ENCODE peak calls at places on chromosomes 16 and 17, in five cellular contexts. A is A549, R is endothelial cell of umbilical vein, W is K562, E is GM12878. L is an unnamed sample.

GRCh38 chr16:89576173-89577054 is 856 bp downstream of the CPNE7 start:
- DNase-seq in A (no peak), R (no peak), W (peak), E (no peak), L (no peak)

GRCh38 chr17:28963212-28963611 is 11.9 kb upstream of the PHF12 start:
- DNase-seq in A (no peak), R (no peak), W (no peak), E (no peak), L (no peak)

GRCh38 chr16:88523381-88524159 is 46.6 kb upstream of the ZC3H18 start:
- DNase-seq in A (no peak), R (no peak), W (peak), E (no peak), L (no peak)

GRCh38 chr16:14302031-14302398 is 230.9 kb downstream of the MRTFB start:
- DNase-seq in A (peak), R (peak), W (peak), E (no peak), L (peak)

GRCh38 chr16:27841911-27842310 is 221.6 kb downstream of the GSG1L start:
- DNase-seq in A (no peak), R (no peak), W (no peak), E (no peak), L (no peak)

GRCh38 chr17:66403846-66404597 is 101.6 kb downstream of the PRKCA start:
- DNase-seq in A (no peak), R (no peak), W (no peak), E (no peak), L (no peak)

GRCh38 chr17:48427598-48427997 is 2.4 kb downstream of the SKAP1 start:
- DNase-seq in A (no peak), R (no peak), W (peak), E (no peak), L (peak)

GRCh38 chr16:25747160-25747758 is 55.5 kb downstream of the HS3ST4 start:
- DNase-seq in A (no peak), R (no peak), W (peak), E (no peak), L (peak)

GRCh38 chr16:31335431-31335830 is 19.5 kb upstream of the ITGAX start:
- DNase-seq in A (no peak), R (no peak), W (no peak), E (no peak), L (no peak)
- H3K4me3 ChIP-seq in A (no peak), R (no peak), W (no peak), E (no peak), L (no peak)

DNA sequence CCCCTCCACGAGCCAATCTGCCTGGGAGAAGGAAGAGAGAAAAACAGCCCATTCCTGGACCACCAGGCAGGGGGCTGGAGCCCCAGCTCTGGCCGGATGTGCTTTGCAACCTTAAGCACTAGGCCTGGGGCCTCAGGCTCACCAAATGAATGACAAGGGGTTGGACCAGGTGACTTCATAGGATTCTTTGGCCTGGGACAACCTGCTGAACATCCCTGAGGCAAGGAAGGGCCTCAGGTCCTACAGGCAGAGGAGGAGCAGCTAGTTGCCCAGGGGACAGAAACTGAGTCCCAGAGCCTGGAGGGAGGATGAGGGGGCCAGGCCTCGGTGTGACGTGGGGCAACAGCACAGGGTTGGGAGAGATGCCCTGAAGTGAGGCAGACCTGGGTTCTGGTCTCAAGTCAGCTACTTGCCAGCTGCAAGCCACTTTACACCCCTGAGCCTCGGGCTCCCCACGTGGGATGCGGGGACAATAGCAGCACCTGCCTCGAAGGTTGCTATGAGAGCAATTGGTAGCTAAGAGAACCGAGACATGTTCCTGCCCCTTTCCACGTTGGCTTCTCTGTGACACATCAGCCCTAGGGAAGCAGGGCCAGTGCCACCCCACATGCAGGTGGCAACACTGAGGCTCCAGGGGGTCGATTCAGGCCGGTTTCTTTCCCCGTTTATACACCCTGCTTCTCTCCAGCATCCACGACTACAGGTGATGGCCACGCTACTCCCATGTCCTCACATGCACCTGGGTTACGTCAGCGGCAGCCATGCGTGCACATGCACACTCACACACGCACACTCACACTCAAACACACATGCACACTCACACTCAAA is 42.6 kb downstream of the CFAP20 start:
- DNase-seq in A (no peak), R (no peak), W (no peak), E (no peak), L (no peak)
- TF ChIP-seq MAX in A (no peak), R (no peak), W (peak), E (no peak), L (no peak)

GRCh38 chr17:27458524-27458908 is 2.3 kb downstream of the KSR1 start:
- DNase-seq in A (no peak), R (no peak), W (no peak), E (no peak), L (no peak)
- TF ChIP-seq MYC in A (no peak), R (no peak), W (no peak), E (no peak), L (no peak)

DNA sequence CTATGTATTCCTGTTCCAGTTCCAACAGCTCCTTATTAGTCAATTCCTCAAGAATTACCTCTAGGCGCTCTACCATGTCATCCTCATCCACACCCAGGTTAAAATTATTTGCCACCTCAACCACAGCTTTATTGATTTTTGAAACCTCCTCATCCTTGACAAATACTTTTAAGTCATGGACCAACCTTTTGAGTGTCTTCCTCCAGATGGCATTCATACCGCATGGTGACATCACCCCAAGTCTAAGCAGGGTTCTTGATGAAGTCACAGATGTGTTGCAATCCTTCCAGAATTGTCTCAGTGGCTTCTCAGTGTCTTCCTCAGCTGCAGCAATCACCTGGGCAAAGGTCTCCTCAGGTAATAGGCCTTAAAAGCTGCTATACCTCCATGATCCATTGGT is 40.1 kb downstream of the BCL7C start:
- DNase-seq in A (no peak), R (no peak), W (no peak), E (no peak), L (no peak)
- H3K4me3 ChIP-seq in A (no peak), R (no peak), W (no peak), E (no peak), L (no peak)

GRCh38 chr17:39099686-39100293 is 51.6 kb downstream of the PLXDC1 start:
- DNase-seq in A (no peak), R (no peak), W (no peak), E (no peak), L (no peak)
- TF ChIP-seq MAX in A (no peak), R (no peak), W (no peak), E (no peak), L (no peak)

GRCh38 chr16:2686912-2687507 is 4.7 kb downstream of the KCTD5 start:
- DNase-seq in A (no peak), R (no peak), W (peak), E (peak), L (peak)
- TF ChIP-seq MYC in A (no peak), R (no peak), W (no peak), E (no peak), L (no peak)

GRCh38 chr16:51148674-51149228 is 2.3 kb downstream of the SALL1 start:
- DNase-seq in A (no peak), R (no peak), W (no peak), E (no peak), L (peak)

GRCh38 chr16:51147776-51148673 is 3.0 kb downstream of the SALL1 start:
- DNase-seq in A (no peak), R (no peak), W (no peak), E (no peak), L (no peak)

GRCh38 chr16:51150159-51150893 is 744 bp downstream of the SALL1 start:
- DNase-seq in A (no peak), R (no peak), W (no peak), E (no peak), L (peak)

GRCh38 chr16:51149721-51150158 is 1.3 kb downstream of the SALL1 start:
- DNase-seq in A (no peak), R (no peak), W (no peak), E (no peak), L (no peak)

DNA sequence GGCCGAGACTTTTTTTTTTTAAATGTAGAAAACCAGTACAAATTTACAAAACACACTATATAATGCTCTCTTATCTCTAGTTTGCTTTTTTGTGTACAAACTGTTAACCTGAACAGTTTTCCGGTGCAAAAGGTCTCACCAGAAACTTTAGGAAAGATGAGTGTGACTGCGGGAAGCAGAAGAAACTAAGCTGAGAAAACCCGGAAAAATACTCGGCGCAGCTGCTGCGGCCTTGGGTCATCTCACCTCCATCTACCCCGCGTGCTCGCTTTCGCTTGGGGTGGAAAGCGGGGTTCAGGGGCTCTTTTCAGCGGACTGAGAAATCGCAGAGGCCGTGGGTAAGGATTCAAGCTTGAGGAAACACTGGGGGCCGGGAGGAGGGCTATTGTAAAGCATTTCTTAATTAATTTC is 1.8 kb downstream of the SALL1 start:
- DNase-seq in A (no peak), R (no peak), W (no peak), E (no peak), L (no peak)
- H3K4me3 ChIP-seq in A (no peak), R (no peak), W (no peak), E (no peak), L (no peak)